ENCODE peak calls at places on chromosomes 3 and 15, in nine cellular contexts. R is right cardiac atrium; N is stimulated activated CD8-positive, alpha-beta memory T cell treated with anti-CD3 and anti-CD28 coated beads, Interleukin-4, amount 100 ng/mL, for 4 hours; V is activated T-helper 9 cell treated with anti-CD3 and anti-CD28 coated beads, Interleukin-2, amount 50 U/mL, for 16 hours; S is brain microvascular endothelial cell; E is NCI-H460; P is H9; G is stimulated activated CD4-positive, alpha-beta T cell treated with anti-CD3 and anti-CD28 coated beads, Interleukin-1b, Interleukin-23, amount 100 ng/mL, for 48 hours; K is NCI-H510A treated with DMSO at 0.1 percent for 48 hours. Z is an unnamed sample.

GRCh38 chr15:79311901-79312553 is 1.1 kb downstream of the TMED3 start:
- DNase-seq in P (no peak), G (no peak), N (no peak), S (no peak), K (no peak), R (no peak), V (no peak), E (no peak), Z (no peak)

GRCh38 chr15:67829647-67830504 is 4.6 kb downstream of the SKOR1 start:
- DNase-seq in K (no peak), R (no peak), P (no peak), V (no peak), S (no peak), G (no peak), N (no peak), E (no peak), Z (no peak)

GRCh38 chr3:129022995-129023332 is 21.9 kb downstream of the EFCC1 start:
- DNase-seq in N (no peak), G (no peak), R (no peak), K (no peak), E (no peak), P (no peak), V (no peak), S (no peak), Z (no peak)

GRCh38 chr3:125002414-125002811 is 53.4 kb downstream of the HEG1 start:
- DNase-seq in S (no peak), R (no peak), N (no peak), V (no peak), K (no peak), G (no peak), E (no peak), P (no peak), Z (no peak)

GRCh38 chr15:69342460-69343076 is 43.9 kb downstream of the PAQR5 start:
- DNase-seq in E (no peak), P (no peak), K (no peak), N (no peak), R (no peak), V (no peak), S (no peak), G (no peak), Z (no peak)

GRCh38 chr3:5198313-5198677 is 10.8 kb downstream of the EDEM1 start:
- DNase-seq in V (no peak), G (no peak), R (no peak), P (no peak), N (no peak), K (no peak), E (no peak), S (no peak), Z (no peak)

GRCh38 chr3:38577089-38578080 is 72.1 kb downstream of the SCN5A start:
- DNase-seq in G (no peak), N (no peak), P (peak), V (no peak), K (no peak), S (no peak), E (no peak), R (no peak), Z (no peak)

GRCh38 chr3:13009132-13009945 is 63.9 kb downstream of the IQSEC1 start:
- DNase-seq in K (no peak), P (no peak), N (peak), G (peak), R (peak), V (peak), E (no peak), S (no peak), Z (no peak)

GRCh38 chr3:7333125-7333524 is 472.2 kb downstream of the GRM7 start:
- DNase-seq in P (peak), N (no peak), E (no peak), V (no peak), G (no peak), K (peak), S (no peak), R (no peak), Z (peak)

GRCh38 chr3:43378066-43378935 is 92.0 kb downstream of the SNRK start:
- DNase-seq in K (no peak), V (peak), G (peak), R (no peak), E (peak), S (peak), N (peak), P (peak), Z (peak)

Z was measured in WTC11.